ENCODE peak calls at places on chromosomes 13 and 19, in five cellular contexts. Z is uterus, F is hepatocyte, I is stomach, K is body of pancreas. T is an unnamed sample.

GRCh38 chr19:41706741-41707501 is 1.5 kb upstream of the CEACAM5 start:
- DNase-seq in Z (peak; percentile 1), F (peak; percentile 15), I (peak; percentile 79), K (peak; percentile 77), T (peak; percentile 85)

GRCh38 chr19:48480476-48481190 is 11.5 kb downstream of the CYTH2 start:
- DNase-seq in Z (peak; percentile 52), F (no peak), I (no peak), K (peak; percentile 46), T (no peak)

GRCh38 chr13:106306748-106307277 is 228.6 kb downstream of the EFNB2 start:
- DNase-seq in Z (no peak), F (no peak), I (no peak), K (no peak), T (no peak)

GRCh38 chr19:10639836-10640235 is 14.3 kb upstream of the ILF3 start:
- DNase-seq in Z (no peak), F (no peak), I (no peak), K (no peak), T (no peak)

GRCh38 chr13:41563501-41564001 is 106.2 kb downstream of the RGCC start:
- DNase-seq in Z (no peak), F (no peak), I (no peak), K (no peak), T (no peak)

GRCh38 chr13:113077953-113078894 is 27.4 kb upstream of the F7 start:
- DNase-seq in Z (no peak), F (no peak), I (no peak), K (no peak), T (no peak)

GRCh38 chr13:32783067-32783466 is 196.8 kb downstream of the PDS5B start:
- DNase-seq in Z (no peak), F (no peak), I (no peak), K (no peak), T (no peak)

GRCh38 chr13:22278336-22278929 is 607.6 kb downstream of the FGF9 start:
- DNase-seq in Z (peak; percentile 27), F (peak; percentile 42), I (peak; percentile 72), K (peak; percentile 65), T (peak; percentile 60)

GRCh38 chr13:80755925-80756324 is 415.0 kb upstream of the SPRY2 start:
- DNase-seq in Z (no peak), F (peak; percentile 4), I (no peak), K (no peak), T (no peak)

GRCh38 chr13:20721454-20722357 is 18.2 kb downstream of the IL17D start:
- DNase-seq in Z (peak; percentile 39), F (peak; percentile 57), I (peak; percentile 56), K (peak; percentile 57), T (no peak)

GRCh38 chr13:20159646-20160345 is 1.1 kb downstream of the GJA3 start:
- DNase-seq in Z (no peak), F (no peak), I (no peak), K (no peak), T (no peak)

GRCh38 chr13:105908581-105908980 is 626.9 kb downstream of the EFNB2 start:
- DNase-seq in Z (no peak), F (no peak), I (no peak), K (no peak), T (no peak)

GRCh38 chr13:90477194-90477593 is 870.3 kb upstream of the MIR17HG start:
- DNase-seq in Z (no peak), F (no peak), I (no peak), K (no peak), T (no peak)

GRCh38 chr19:55809381-55810058 is 22.3 kb downstream of the NLRP11 start:
- DNase-seq in Z (no peak), F (peak; percentile 41), I (peak; percentile 74), K (peak; percentile 81), T (peak; percentile 86)

GRCh38 chr19:31499826-31500539 is 150.7 kb upstream of the TSHZ3 start:
- DNase-seq in Z (no peak), F (no peak), I (no peak), K (no peak), T (no peak)

GRCh38 chr13:30690282-30691188 is 44.8 kb upstream of the ALOX5AP start:
- DNase-seq in Z (peak; percentile 75), F (peak; percentile 75), I (peak; percentile 38), K (peak; percentile 41), T (no peak)

GRCh38 chr13:80339578-80339840 is 1.4 kb downstream of the SPRY2 start:
- DNase-seq in Z (no peak), F (no peak), I (no peak), K (no peak), T (no peak)

GRCh38 chr19:47730910-47731309 is 14.4 kb upstream of the NOP53 start:
- DNase-seq in Z (no peak), F (no peak), I (no peak), K (no peak), T (no peak)

GRCh38 chr19:49857834-49858590 is 7.1 kb downstream of the PTOV1 start:
- DNase-seq in Z (peak; percentile 16), F (no peak), I (no peak), K (no peak), T (no peak)

GRCh38 chr13:49954674-49955455 is 18.7 kb upstream of the SPRYD7 start:
- DNase-seq in Z (no peak), F (peak; percentile 36), I (no peak), K (no peak), T (no peak)

GRCh38 chr13:110665491-110666254 is 40.2 kb downstream of the CARS2 start:
- DNase-seq in Z (no peak), F (no peak), I (no peak), K (no peak), T (no peak)

GRCh38 chr19:39077323-39077722 is 6.8 kb upstream of the ACP7 start:
- DNase-seq in Z (no peak), F (no peak), I (no peak), K (no peak), T (no peak)

GRCh38 chr19:10612515-10613119 is 12.7 kb upstream of the SLC44A2 start:
- DNase-seq in Z (peak; percentile 34), F (no peak), I (peak; percentile 96), K (peak; percentile 97), T (no peak)

GRCh38 chr13:59689057-59689456 is 474.7 kb downstream of the DIAPH3 start:
- DNase-seq in Z (no peak), F (no peak), I (no peak), K (no peak), T (no peak)

GRCh38 chr13:40476175-40476958 is 190.1 kb downstream of the FOXO1 start:
- DNase-seq in Z (no peak), F (no peak), I (no peak), K (no peak), T (peak; percentile 65)

GRCh38 chr19:6378036-6378435 is 2.3 kb upstream of the PSPN start:
- DNase-seq in Z (peak; percentile 61), F (peak; percentile 63), I (no peak), K (no peak), T (peak; percentile 62)

GRCh38 chr13:62931901-62932883 is 1516.5 kb upstream of the PCDH20 start:
- DNase-seq in Z (no peak), F (no peak), I (no peak), K (no peak), T (no peak)

GRCh38 chr13:48448963-48449614 is 36.2 kb upstream of the LPAR6 start:
- DNase-seq in Z (no peak), F (no peak), I (no peak), K (no peak), T (no peak)

GRCh38 chr19:53982611-53983010 is 8.8 kb upstream of the CACNG6 start:
- DNase-seq in Z (peak; percentile 27), F (peak; percentile 67), I (peak; percentile 59), K (peak; percentile 23), T (no peak)

DNA sequence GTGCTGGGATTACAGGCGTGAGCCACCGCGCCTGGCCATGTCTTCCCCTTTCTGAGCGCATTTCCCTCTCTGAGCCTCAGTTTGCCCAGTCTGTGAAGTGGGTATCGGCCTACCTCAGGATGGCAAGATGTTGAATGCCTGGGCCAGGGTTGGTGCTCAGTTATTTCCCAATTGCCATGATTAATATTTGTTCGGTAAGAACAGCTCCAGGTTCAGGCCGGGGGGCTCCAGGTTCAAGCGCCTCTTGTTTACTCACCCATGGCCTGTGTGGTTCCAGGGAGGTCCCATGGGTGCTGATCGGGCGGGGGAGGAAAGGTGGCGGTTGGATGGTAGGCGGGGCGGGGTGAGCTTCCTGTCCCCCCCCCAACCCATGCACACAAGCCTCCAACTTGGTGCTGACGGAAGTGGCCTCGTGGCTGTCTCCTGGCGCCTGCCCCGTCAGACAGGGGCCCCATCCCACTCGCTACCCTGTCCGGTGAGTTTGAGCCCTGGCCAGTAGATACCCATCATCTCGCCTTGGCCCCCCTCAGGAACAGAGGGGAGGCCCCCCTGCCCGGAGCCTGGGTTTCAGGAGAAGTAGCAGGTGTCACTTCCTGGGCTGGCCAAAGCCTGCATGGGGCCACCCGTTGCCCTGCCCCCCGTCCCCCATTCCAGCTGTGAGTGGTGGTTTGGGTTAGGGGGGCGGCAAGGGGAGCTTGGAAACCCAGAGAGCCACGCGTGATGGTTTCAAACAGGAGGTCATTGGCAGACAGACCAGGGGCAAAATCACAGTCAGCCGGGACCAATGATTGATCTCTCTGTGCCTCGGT is at the start of gene FCHO1:
- DNase-seq in Z (no peak), F (no peak), I (peak; percentile 51), K (no peak), T (no peak)
- TF ChIP-seq CTCF in Z (no peak), F (no peak), I (no peak), K (no peak), T (no peak)

GRCh38 chr19:43545981-43546380 is 13.0 kb downstream of the ZNF575 start:
- DNase-seq in Z (no peak), F (no peak), I (no peak), K (no peak), T (no peak)
- H3K36me3 ChIP-seq in Z (no peaks in the 10 kb centered on the region), F (no peaks in the 10 kb centered on the region), I (peaks cover 78% of the 10 kb centered on the region), K (peaks cover 18% of the 10 kb centered on the region), T (peaks cover 2% of the 10 kb centered on the region)

DNA sequence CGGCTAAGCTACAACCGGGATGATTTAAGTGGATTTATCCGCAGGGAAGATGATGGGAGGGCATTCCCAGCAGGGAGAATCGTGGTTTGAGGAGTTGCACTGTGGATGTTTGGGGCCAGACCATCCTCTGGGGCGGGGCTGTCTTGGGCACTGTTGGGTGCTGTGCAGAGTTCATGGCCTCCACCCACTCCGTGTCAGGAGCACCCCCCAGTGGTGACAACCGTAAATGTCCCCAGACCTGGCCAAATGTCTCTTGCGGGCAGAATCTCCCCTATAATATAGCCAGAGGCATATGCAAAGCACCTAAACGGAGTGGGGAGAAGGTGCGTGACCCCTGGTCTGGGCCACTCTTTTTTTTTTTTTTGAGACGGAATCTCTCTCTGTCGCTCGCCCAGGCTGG is 40.2 kb downstream of the SMIM24 start:
- DNase-seq in Z (no peak), F (no peak), I (peak; percentile 57), K (peak; percentile 41), T (no peak)
- TF ChIP-seq CTCF in Z (peak; percentile 14), F (peak; percentile 33), I (peak; percentile 39), K (peak; percentile 36), T (no peak)

DNA sequence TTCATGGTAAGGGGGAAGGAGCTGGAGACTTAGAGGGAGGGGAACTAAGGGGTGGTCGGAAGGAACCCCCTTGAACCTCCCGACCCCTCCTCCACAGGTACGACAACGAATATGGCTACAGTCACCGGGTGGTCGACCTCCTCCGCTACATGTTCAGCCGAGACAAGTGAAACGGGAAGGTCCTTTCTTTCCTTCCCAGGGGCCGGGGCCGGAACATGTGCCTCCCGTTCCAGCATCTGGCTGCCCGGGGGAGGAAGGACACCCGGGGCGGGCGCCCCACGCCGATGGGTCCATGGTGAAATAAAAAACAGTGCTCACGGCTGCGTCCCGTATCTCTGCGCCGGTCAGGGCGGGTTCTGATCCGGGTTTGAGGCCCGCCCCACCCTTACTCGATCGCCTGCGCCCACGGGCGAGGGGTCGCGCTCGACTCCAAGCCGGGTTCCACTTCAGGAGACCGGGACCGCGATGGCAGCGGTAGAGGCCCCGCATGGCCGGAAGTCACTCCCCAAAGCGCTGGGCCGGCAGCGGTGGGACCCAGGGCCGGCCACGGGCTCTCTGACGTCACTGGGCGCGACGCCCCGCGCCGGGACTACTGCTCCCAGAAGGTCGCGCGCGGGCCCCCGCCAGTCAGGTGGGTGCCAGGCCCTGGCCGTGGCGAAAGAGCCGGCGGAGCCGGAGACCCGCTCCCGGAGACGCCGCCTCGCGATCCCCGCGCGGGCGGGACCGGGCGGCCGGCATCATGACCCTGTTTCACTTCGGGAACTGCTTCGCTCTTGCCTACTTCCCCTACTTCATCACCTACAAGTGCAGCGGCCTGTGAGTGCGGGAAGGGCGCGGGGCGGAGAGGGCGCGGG is at the start of gene TMEM147:
- DNase-seq in Z (peak; percentile 93), F (peak; percentile 98), I (peak; percentile 94), K (peak; percentile 93), T (peak; percentile 91)
- H3K36me3 ChIP-seq in Z (no peaks in the 10 kb centered on the region), F (no peaks in the 10 kb centered on the region), I (peaks cover 11% of the 10 kb centered on the region), K (no peaks in the 10 kb centered on the region), T (peaks cover 3% of the 10 kb centered on the region)